ENCODE peak calls at places on chromosomes 3 and 15, in nine cellular contexts. G is fibroblast of mammary gland; L is esophagus squamous epithelium; N is skeletal muscle cell; M is lower leg skin; S is GM23248; R is CD8-positive, alpha-beta T cell; V is fibroblast of pulmonary artery; X is cardiac fibroblast. Z is an unnamed sample.
A peak's percentile ranks its signal among the peaks of the same experiment; 100 is the strongest.

GRCh38 chr3:171470714-171471227 is 10.6 kb upstream of the TNIK start:
- DNase-seq in G (no peak), L (no peak), N (no peak), M (no peak), S (no peak), R (no peak), V (no peak), X (no peak), Z (no peak)

GRCh38 chr15:25894371-25894902 is 31.3 kb upstream of the ATP10A start:
- DNase-seq in G (no peak), L (no peak), N (no peak), M (no peak), S (peak; percentile 28), R (no peak), V (no peak), X (no peak), Z (no peak)

GRCh38 chr3:101195951-101196713 is 124.2 kb downstream of the IMPG2 start:
- DNase-seq in G (peak; percentile 82), L (no peak), N (no peak), M (no peak), S (peak; percentile 80), R (no peak), V (peak; percentile 78), X (peak; percentile 90), Z (peak; percentile 88)

GRCh38 chr15:31305375-31305774 is 21.3 kb upstream of the KLF13 start:
- DNase-seq in G (no peak), L (no peak), N (no peak), M (peak; percentile 9), S (no peak), R (no peak), V (no peak), X (no peak), Z (no peak)

GRCh38 chr3:66083961-66084270 is 45.2 kb upstream of the MAGI1 start:
- DNase-seq in G (peak; percentile 20), L (no peak), N (no peak), M (no peak), S (no peak), R (no peak), V (no peak), X (no peak), Z (no peak)

GRCh38 chr15:78374436-78375393 is 34.6 kb downstream of the CRABP1 start:
- DNase-seq in G (no peak), L (no peak), N (no peak), M (no peak), S (no peak), R (no peak), V (no peak), X (no peak), Z (no peak)

GRCh38 chr3:97712919-97713318 is 51.6 kb upstream of the ARL6 start:
- DNase-seq in G (no peak), L (no peak), N (no peak), M (no peak), S (no peak), R (no peak), V (no peak), X (no peak), Z (no peak)

GRCh38 chr3:71701251-71701650 is 24.0 kb downstream of the EIF4E3 start:
- DNase-seq in G (no peak), L (no peak), N (no peak), M (no peak), S (no peak), R (no peak), V (no peak), X (no peak), Z (no peak)

GRCh38 chr15:67809866-67810265 is 15.4 kb upstream of the SKOR1 start:
- DNase-seq in G (no peak), L (no peak), N (no peak), M (no peak), S (no peak), R (no peak), V (no peak), X (no peak), Z (no peak)

GRCh38 chr15:67067161-67067853 is 1.9 kb downstream of the SMAD3 start:
- DNase-seq in G (peak; percentile 67), L (no peak), N (no peak), M (no peak), S (peak; percentile 64), R (no peak), V (no peak), X (peak; percentile 45), Z (peak; percentile 59)

GRCh38 chr15:63826513-63826912 is 7.2 kb downstream of the HERC1 start:
- DNase-seq in G (peak; percentile 52), L (no peak), N (no peak), M (no peak), S (peak; percentile 56), R (no peak), V (peak; percentile 59), X (peak; percentile 50), Z (peak; percentile 56)

GRCh38 chr3:65787827-65788226 is 250.9 kb downstream of the MAGI1 start:
- DNase-seq in G (no peak), L (no peak), N (no peak), M (no peak), S (no peak), R (no peak), V (no peak), X (no peak), Z (no peak)

GRCh38 chr15:29105151-29105785 is 164.4 kb downstream of the NSMCE3 start:
- DNase-seq in G (no peak), L (no peak), N (no peak), M (no peak), S (no peak), R (no peak), V (no peak), X (no peak), Z (no peak)

GRCh38 chr15:80635953-80636352 is 59.2 kb upstream of the ABHD17C start:
- DNase-seq in G (no peak), L (no peak), N (no peak), M (no peak), S (no peak), R (no peak), V (peak; percentile 60), X (no peak), Z (no peak)

GRCh38 chr15:101437209-101437608 is 52.3 kb downstream of the PCSK6 start:
- DNase-seq in G (no peak), L (no peak), N (no peak), M (no peak), S (no peak), R (no peak), V (no peak), X (no peak), Z (no peak)

GRCh38 chr3:14537590-14538450 is 2.3 kb downstream of the GRIP2 start:
- DNase-seq in G (no peak), L (no peak), N (no peak), M (no peak), S (peak; percentile 19), R (no peak), V (no peak), X (peak; percentile 17), Z (no peak)

GRCh38 chr3:171967932-171968678 is 71.3 kb upstream of the FNDC3B start:
- DNase-seq in G (peak; percentile 81), L (no peak), N (peak; percentile 58), M (no peak), S (peak; percentile 50), R (no peak), V (peak; percentile 90), X (peak; percentile 84), Z (no peak)

GRCh38 chr3:187014417-187014864 is 84.1 kb downstream of the ST6GAL1 start:
- DNase-seq in G (no peak), L (no peak), N (no peak), M (no peak), S (no peak), R (peak; percentile 35), V (peak; percentile 51), X (no peak), Z (peak; percentile 47)

GRCh38 chr3:175606650-175607318 is 747.6 kb downstream of the NAALADL2 start:
- DNase-seq in G (no peak), L (no peak), N (no peak), M (no peak), S (peak; percentile 14), R (no peak), V (peak; percentile 2), X (peak; percentile 8), Z (no peak)

GRCh38 chr3:41569632-41570338 is 370.5 kb downstream of the CTNNB1 start:
- DNase-seq in G (no peak), L (no peak), N (no peak), M (no peak), S (no peak), R (no peak), V (no peak), X (no peak), Z (no peak)

DNA sequence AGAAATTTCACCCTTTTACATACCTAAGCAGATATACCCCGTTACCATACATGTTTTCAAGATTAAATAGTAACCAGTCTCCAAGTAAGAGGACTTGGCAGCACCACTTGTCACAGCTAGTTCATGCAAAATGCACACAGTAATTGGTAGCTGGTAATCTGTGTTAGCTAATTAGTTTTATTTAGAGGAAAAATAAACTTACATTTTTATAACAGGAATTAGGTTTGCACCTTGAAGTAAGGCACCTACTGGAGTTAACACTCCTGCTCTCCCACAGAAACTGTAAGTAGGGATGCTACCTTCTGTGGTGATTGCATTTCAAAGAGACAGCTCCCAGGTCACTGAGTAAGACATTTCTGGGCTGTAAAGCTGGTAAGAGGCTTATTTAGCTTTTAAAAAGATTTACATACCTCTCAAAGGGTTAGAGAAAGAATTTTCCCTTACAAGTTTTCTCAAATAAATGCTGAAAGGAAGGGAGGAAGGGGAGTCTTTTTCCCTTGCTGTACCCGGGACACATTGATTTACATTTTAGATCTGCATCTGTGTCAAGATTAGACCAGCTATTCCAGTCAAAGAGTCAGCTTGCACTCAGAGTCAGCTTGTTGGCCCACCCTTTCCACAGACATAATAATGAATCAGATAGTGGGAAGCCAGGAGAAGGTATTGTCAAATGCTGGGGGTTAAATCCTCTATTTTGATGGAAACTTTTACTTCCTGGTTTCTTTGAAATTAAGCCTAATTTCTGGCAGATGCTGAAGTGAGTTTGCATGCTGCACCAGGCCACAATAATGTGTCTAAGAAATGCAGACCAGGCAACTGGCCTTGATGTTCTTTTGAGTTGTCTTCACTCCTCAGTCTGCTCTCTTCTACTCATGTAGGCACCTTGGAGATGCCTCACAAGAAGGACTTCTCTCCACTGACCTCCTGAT is 77.6 kb upstream of the CHD2 start:
- DNase-seq in G (no peak), L (no peak), N (no peak), M (no peak), S (peak; percentile 44), R (no peak), V (no peak), X (no peak), Z (no peak)
- H3K4me3 ChIP-seq in G (no peak overlapping the region), L (no peak overlapping the region), N (no peak overlapping the region), M (no peak overlapping the region), S (no peak overlapping the region), R (no peak overlapping the region), V (no peak overlapping the region), X (no peak overlapping the region), Z (no peak overlapping the region)

GRCh38 chr3:137962251-137962650 is 47.7 kb upstream of the CLDN18 start:
- DNase-seq in G (no peak), L (no peak), N (no peak), M (no peak), S (no peak), R (no peak), V (no peak), X (no peak), Z (no peak)
- H3K4me3 ChIP-seq in G (no peak overlapping the region), L (no peak overlapping the region), N (no peak overlapping the region), M (no peak overlapping the region), S (no peak overlapping the region), R (no peak overlapping the region), V (no peak overlapping the region), X (no peak overlapping the region), Z (no peak overlapping the region)

GRCh38 chr3:125325746-125326145 is 49.4 kb downstream of the ZNF148 start:
- DNase-seq in G (no peak), L (no peak), N (no peak), M (no peak), S (no peak), R (no peak), V (no peak), X (no peak), Z (no peak)
- H3K4me3 ChIP-seq in G (no peak overlapping the region), L (no peak overlapping the region), N (no peak overlapping the region), M (no peak overlapping the region), S (no peak overlapping the region), R (no peak overlapping the region), V (no peak overlapping the region), X (no peak overlapping the region), Z (no peak overlapping the region)

GRCh38 chr15:41944313-41944940 is 27.9 kb downstream of the EHD4 start:
- DNase-seq in G (peak; percentile 90), L (no peak), N (peak; percentile 78), M (no peak), S (peak; percentile 95), R (no peak), V (peak; percentile 94), X (peak; percentile 94), Z (peak; percentile 94)
- H3K4me3 ChIP-seq in G (no peak overlapping the region), L (no peak overlapping the region), N (no peak overlapping the region), M (no peak overlapping the region), S (peak overlapping the region; percentile 59), R (no peak overlapping the region), V (no peak overlapping the region), X (no peak overlapping the region), Z (peak overlapping the region; percentile 55)